ENCODE peak calls at places on chromosome 2, in five cellular contexts. E, Q, K, T and X are unnamed samples.

GRCh38 chr2:127525692-127526141 is 572 bp downstream of the IWS1 start:
- DNase-seq in E (no peak), K (no peak), T (no peak), Q (no peak), X (no peak)

GRCh38 chr2:25335971-25336370 is 5.8 kb downstream of the DNMT3A start:
- DNase-seq in E (no peak), T (no peak), Q (no peak), K (no peak), X (no peak)

GRCh38 chr2:10305254-10305635 is 2.5 kb downstream of the HPCAL1 start:
- DNase-seq in E (no peak), T (no peak), Q (no peak), K (no peak), X (no peak)

GRCh38 chr2:63078852-63079606 is 28.4 kb downstream of the OTX1 start:
- DNase-seq in K (no peak), T (no peak), Q (no peak), E (no peak), X (no peak)

GRCh38 chr2:69114534-69114933 is 101.6 kb downstream of the ANTXR1 start:
- DNase-seq in T (no peak), K (no peak), Q (no peak), E (no peak), X (no peak)

GRCh38 chr2:201777869-201778268 is 2.9 kb downstream of the ALS2 start:
- DNase-seq in Q (no peak), E (no peak), K (no peak), T (no peak), X (no peak)

GRCh38 chr2:1686784-1687105 is 57.6 kb downstream of the PXDN start:
- DNase-seq in E (no peak), Q (no peak), K (no peak), T (no peak), X (no peak)

GRCh38 chr2:118670868-118671267 is 176.6 kb downstream of the EN1 start:
- DNase-seq in T (no peak), Q (no peak), K (no peak), E (no peak), X (no peak)

GRCh38 chr2:119402645-119403560 is 28.8 kb upstream of the TMEM37 start:
- DNase-seq in T (no peak), K (no peak), E (peak), Q (no peak), X (no peak)

GRCh38 chr2:30218814-30219213 is 12.5 kb upstream of the LBH start:
- DNase-seq in K (no peak), E (no peak), T (no peak), Q (no peak), X (no peak)

GRCh38 chr2:179818546-179818945 is 42.9 kb downstream of the ZNF385B start:
- DNase-seq in T (no peak), Q (no peak), K (no peak), E (no peak), X (no peak)

GRCh38 chr2:2187196-2187595 is 143.9 kb downstream of the MYT1L start:
- DNase-seq in E (no peak), K (no peak), Q (no peak), T (no peak), X (no peak)

GRCh38 chr2:40209728-40210127 is 242.2 kb downstream of the SLC8A1 start:
- DNase-seq in T (no peak), K (no peak), E (no peak), Q (no peak), X (no peak)
- H3K27ac ChIP-seq in T (no peak), K (no peak), E (no peak), Q (no peak), X (no peak)

GRCh38 chr2:38116762-38117161 is 40.8 kb upstream of the CYP1B1 start:
- DNase-seq in T (no peak), K (no peak), Q (no peak), E (no peak), X (no peak)
- H3K27ac ChIP-seq in T (no peak), K (no peak), Q (no peak), E (no peak), X (no peak)

GRCh38 chr2:96209729-96210085 is 1.1 kb upstream of the STARD7 start:
- DNase-seq in K (no peak), Q (no peak), T (no peak), E (no peak), X (no peak)
- H3K27ac ChIP-seq in K (no peak), Q (no peak), T (peak), E (no peak), X (no peak)

DNA sequence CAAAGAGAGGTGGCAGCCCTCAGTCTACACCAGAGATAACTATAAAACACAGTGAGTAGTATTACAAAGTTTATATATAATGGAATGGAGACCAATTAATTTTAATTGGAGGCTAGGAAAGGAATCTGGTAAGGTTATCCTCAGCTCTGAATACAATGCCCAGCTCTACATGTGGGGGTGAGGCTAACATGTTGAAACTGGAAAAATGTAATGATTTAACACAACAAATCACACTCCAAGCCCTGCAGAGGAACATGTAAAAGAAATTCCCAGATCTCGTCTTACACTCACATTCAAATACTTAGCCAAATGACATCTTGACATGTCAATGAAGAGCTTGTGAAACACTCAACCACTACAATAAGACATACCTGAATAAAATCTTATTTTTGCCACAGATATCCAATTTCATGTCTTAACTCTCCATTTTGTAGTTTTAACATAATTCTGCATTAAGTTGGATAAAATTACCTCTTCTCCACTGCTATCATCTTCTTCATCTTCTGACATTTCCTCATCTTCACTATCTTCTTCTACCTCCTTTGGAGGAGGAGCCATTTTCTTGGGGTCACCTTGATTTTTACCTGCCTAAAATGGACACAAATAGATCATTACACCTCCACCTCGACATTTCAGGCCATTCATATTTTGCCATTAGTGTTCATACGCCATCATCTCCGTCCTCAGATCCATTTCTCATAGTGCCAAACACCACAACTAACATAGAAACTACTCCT is 1.4 kb downstream of the NCL start:
- DNase-seq in Q (no peak), E (no peak), K (no peak), T (no peak), X (no peak)
- H3K27ac ChIP-seq in Q (peak), E (no peak), K (peak), T (peak), X (no peak)

GRCh38 chr2:60335533-60336237 is 217.8 kb downstream of the BCL11A start:
- DNase-seq in Q (no peak), E (peak), K (no peak), T (no peak), X (no peak)
- H3K27ac ChIP-seq in Q (no peak), E (no peak), K (no peak), T (no peak), X (no peak)

DNA sequence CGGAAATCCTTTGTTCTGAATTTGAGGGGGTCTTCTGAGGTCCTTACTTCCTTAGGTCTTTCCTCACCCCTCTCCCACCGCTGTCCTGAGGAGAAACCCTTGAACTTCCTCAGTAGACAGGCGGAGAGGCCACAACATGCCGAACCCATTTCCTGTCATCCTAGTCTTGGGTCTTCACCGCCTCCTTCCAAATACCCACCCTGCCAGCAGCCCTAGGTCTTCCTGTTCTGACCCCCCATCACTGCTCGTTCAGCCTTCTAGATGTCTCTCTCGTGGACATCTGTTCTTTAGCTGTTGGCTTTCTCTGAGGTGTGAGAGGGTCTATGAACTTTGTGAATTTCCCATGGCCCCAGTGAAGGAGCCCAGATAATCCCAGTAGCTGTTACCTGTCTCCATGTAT is 27.2 kb upstream of the CYP27A1 start:
- DNase-seq in Q (no peak), T (no peak), K (no peak), E (no peak), X (no peak)
- H3K27ac ChIP-seq in Q (no peak), T (no peak), K (no peak), E (no peak), X (no peak)

GRCh38 chr2:7033136-7033960 is 116.1 kb downstream of the RNF144A start:
- DNase-seq in Q (no peak), T (peak), E (no peak), K (no peak), X (no peak)
- H3K27ac ChIP-seq in Q (no peak), T (no peak), E (peak), K (no peak), X (peak)

GRCh38 chr2:74405994-74406583 is 15.3 kb downstream of the C2orf81 start:
- DNase-seq in K (no peak), T (no peak), Q (no peak), E (no peak), X (no peak)
- H3K27ac ChIP-seq in K (no peak), T (no peak), Q (no peak), E (no peak), X (no peak)

GRCh38 chr2:146461068-146461467 is 1383.8 kb upstream of the ACVR2A start:
- DNase-seq in E (no peak), Q (no peak), K (no peak), T (no peak), X (no peak)

GRCh38 chr2:146455325-146455724 is 1389.5 kb upstream of the ACVR2A start:
- DNase-seq in T (no peak), K (no peak), Q (no peak), E (no peak), X (no peak)

GRCh38 chr2:146457221-146457620 is 1387.6 kb upstream of the ACVR2A start:
- DNase-seq in T (no peak), E (no peak), K (no peak), Q (no peak), X (no peak)

DNA sequence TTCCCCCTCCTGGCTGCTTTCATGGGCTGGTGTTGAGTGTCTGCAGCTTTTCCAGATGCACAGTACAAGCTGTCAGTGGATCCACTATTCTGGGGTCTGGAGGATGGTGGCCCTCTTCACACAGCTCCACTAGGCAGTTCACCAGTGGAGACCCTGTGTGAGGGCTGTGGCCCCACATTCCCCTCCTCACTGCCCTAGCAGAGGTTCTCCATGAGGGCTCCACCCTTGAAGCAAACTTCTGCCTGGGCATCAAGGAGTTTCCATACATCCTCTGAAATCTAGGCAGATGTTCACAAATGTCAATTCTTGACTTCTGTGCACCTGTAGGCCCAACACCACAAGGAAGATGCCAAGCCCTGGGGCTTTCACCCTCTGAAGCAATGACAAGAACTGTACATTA is 1386.2 kb upstream of the ACVR2A start:
- DNase-seq in K (no peak), E (no peak), Q (no peak), T (no peak), X (no peak)
- H3K27ac ChIP-seq in K (no peak), E (no peak), Q (no peak), T (no peak), X (no peak)

GRCh38 chr2:20421336-20421987 is 25.4 kb upstream of the RHOB start:
- DNase-seq in T (peak), Q (no peak), E (peak), K (no peak), X (no peak)
- H3K27ac ChIP-seq in T (peak), Q (no peak), E (peak), K (no peak), X (no peak)